ENCODE peak calls at places on chromosome 12, in seven cellular contexts. T is pancreas; I is CD8-positive, alpha-beta T cell; M is stomach; X is gastrocnemius medialis; A is heart right ventricle; R is adrenal gland. O is an unnamed sample.

GRCh38 chr12:81257952-81258551 is 180.2 kb downstream of the ACSS3 start:
- DNase-seq in T (no peak), I (no peak), M (no peak), X (no peak), A (no peak), R (no peak), O (peak; percentile 8)

GRCh38 chr12:72790273-72790672 is 518.1 kb downstream of the TRHDE start:
- DNase-seq in T (no peak), I (no peak), M (no peak), X (no peak), A (no peak), R (no peak), O (no peak)

GRCh38 chr12:69880566-69880965 is 55.5 kb downstream of the MYRFL start:
- DNase-seq in T (no peak), I (no peak), M (no peak), X (no peak), A (no peak), R (no peak), O (no peak)

GRCh38 chr12:49560695-49561094 is 7.2 kb downstream of the MCRS1 start:
- DNase-seq in T (no peak), I (no peak), M (no peak), X (no peak), A (no peak), R (no peak), O (no peak)

GRCh38 chr12:49340095-49340870 is 3.3 kb upstream of the C1QL4 start:
- DNase-seq in T (no peak), I (no peak), M (peak; percentile 7), X (no peak), A (no peak), R (no peak), O (no peak)

GRCh38 chr12:29030006-29030405 is 119.1 kb upstream of the FAR2 start:
- DNase-seq in T (no peak), I (no peak), M (no peak), X (no peak), A (no peak), R (no peak), O (no peak)

GRCh38 chr12:132675753-132676152 is 11.4 kb downstream of the POLE start:
- DNase-seq in T (no peak), I (no peak), M (no peak), X (no peak), A (no peak), R (no peak), O (no peak)

GRCh38 chr12:59151243-59151642 is 230.9 kb upstream of the LRIG3 start:
- DNase-seq in T (no peak), I (no peak), M (no peak), X (no peak), A (no peak), R (no peak), O (no peak)

GRCh38 chr12:57342207-57342691 is 88.6 kb downstream of the R3HDM2 start:
- DNase-seq in T (no peak), I (no peak), M (no peak), X (peak; percentile 29), A (peak; percentile 49), R (peak; percentile 78), O (peak; percentile 4)

GRCh38 chr12:42584539-42585174 is 4.9 kb downstream of the PRICKLE1 start:
- DNase-seq in T (no peak), I (no peak), M (no peak), X (no peak), A (no peak), R (no peak), O (no peak)

GRCh38 chr12:2336409-2336829 is 283.6 kb downstream of the CACNA1C start:
- DNase-seq in T (no peak), I (no peak), M (no peak), X (peak; percentile 83), A (peak; percentile 56), R (peak; percentile 62), O (peak; percentile 85)

GRCh38 chr12:100266163-100266801 is 597 bp downstream of the DEPDC4 start:
- DNase-seq in T (peak; percentile 21), I (no peak), M (no peak), X (no peak), A (no peak), R (no peak), O (no peak)

GRCh38 chr12:20097561-20097960 is 270.8 kb upstream of the PDE3A start:
- DNase-seq in T (no peak), I (no peak), M (no peak), X (no peak), A (no peak), R (no peak), O (peak; percentile 6)

GRCh38 chr12:28340261-28340660 is 150.0 kb downstream of the CCDC91 start:
- DNase-seq in T (no peak), I (no peak), M (no peak), X (no peak), A (no peak), R (no peak), O (peak; percentile 13)

GRCh38 chr12:111034148-111034910 is 114.0 kb upstream of the MYL2 start:
- DNase-seq in T (no peak), I (no peak), M (no peak), X (no peak), A (no peak), R (no peak), O (no peak)

GRCh38 chr12:90502070-90502469 is 452.9 kb downstream of the CCER1 start:
- DNase-seq in T (no peak), I (no peak), M (no peak), X (no peak), A (no peak), R (no peak), O (no peak)

GRCh38 chr12:78703820-78704525 is 160.6 kb upstream of the SYT1 start:
- DNase-seq in T (no peak), I (no peak), M (no peak), X (no peak), A (no peak), R (no peak), O (peak; percentile 48)

GRCh38 chr12:34625116-34625515 is 602.8 kb downstream of the ALG10 start:
- DNase-seq in T (no peak), I (no peak), M (no peak), X (no peak), A (no peak), R (no peak), O (no peak)

GRCh38 chr12:110117948-110118685 is 6.0 kb upstream of the IFT81 start:
- DNase-seq in T (no peak), I (no peak), M (no peak), X (no peak), A (no peak), R (no peak), O (no peak)

GRCh38 chr12:39505562-39505961 is 62.6 kb upstream of the KIF21A start:
- DNase-seq in T (no peak), I (no peak), M (no peak), X (no peak), A (no peak), R (no peak), O (no peak)

GRCh38 chr12:39505025-39505424 is 62.1 kb upstream of the KIF21A start:
- DNase-seq in T (no peak), I (no peak), M (no peak), X (no peak), A (no peak), R (no peak), O (no peak)

GRCh38 chr12:39502657-39503056 is 59.7 kb upstream of the KIF21A start:
- DNase-seq in T (no peak), I (no peak), M (no peak), X (no peak), A (no peak), R (no peak), O (no peak)

GRCh38 chr12:39499296-39499695 is 56.4 kb upstream of the KIF21A start:
- DNase-seq in T (no peak), I (no peak), M (no peak), X (no peak), A (no peak), R (no peak), O (no peak)

DNA sequence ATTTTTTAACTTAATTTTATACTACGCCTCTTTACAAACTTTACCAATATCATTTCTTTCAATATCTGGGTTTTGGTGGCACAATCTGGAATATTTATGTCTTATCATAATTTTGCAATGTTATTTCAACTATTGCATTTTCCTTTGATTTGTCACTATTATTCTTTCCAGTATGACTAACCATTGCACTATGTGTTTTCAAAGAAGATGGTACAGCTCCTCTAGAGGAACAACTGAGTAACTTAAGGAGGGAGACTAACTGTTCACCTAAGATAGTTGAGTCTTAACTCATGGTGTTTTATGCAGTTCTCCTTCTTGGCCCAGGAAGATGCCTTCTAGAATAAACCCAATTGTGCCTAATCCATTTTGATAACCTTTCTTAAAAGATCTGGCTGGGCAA is 60.5 kb upstream of the KIF21A start:
- DNase-seq in T (no peak), I (no peak), M (no peak), X (no peak), A (no peak), R (no peak), O (no peak)
- TF ChIP-seq CTCF in T (no peak), I (no peak), M (no peak), X (no peak), A (no peak), R (no peak), O (no peak)

GRCh38 chr12:71708658-71709057 is 22.8 kb downstream of the TMEM19 start:
- DNase-seq in T (no peak), I (no peak), M (no peak), X (no peak), A (no peak), R (no peak), O (no peak)
- H3K4me3 ChIP-seq in T (no peak overlapping the region), I (no peak overlapping the region), M (no peak overlapping the region), X (no peak overlapping the region), A (no peak overlapping the region), R (no peak overlapping the region), O (no peak overlapping the region)

GRCh38 chr12:14514946-14515345 is 52.7 kb downstream of the PLBD1 start:
- DNase-seq in T (no peak), I (no peak), M (no peak), X (no peak), A (no peak), R (no peak), O (no peak)
- H3K27ac ChIP-seq in T (no peak overlapping the region), I (no peak overlapping the region), M (no peak overlapping the region), X (no peak overlapping the region), A (no peak overlapping the region), R (no peak overlapping the region), O (no peak overlapping the region)

GRCh38 chr12:54138219-54138618 is 50.6 kb downstream of the SMUG1 start:
- DNase-seq in T (no peak), I (no peak), M (no peak), X (no peak), A (no peak), R (no peak), O (no peak)
- TF ChIP-seq CTCF in T (no peak), I (no peak), M (no peak), X (no peak), A (no peak), R (no peak), O (no peak)